ENCODE peak calls at places on chromosomes 7 and 10, in eight cellular contexts. F is T1000; L is AG09309; A is prostate gland; P is activated effector memory CD4-positive, alpha-beta T cell treated with anti-CD3 and anti-CD28 coated beads, Interleukin-2, amount 50 U/mL, for 16 hours; I is MCF 10A; W is NCI-H2171 treated with DMSO at 0.1 percent for 48 hours; Z is GM12864. G is an unnamed sample.

GRCh38 chr10:70053896-70054641 is 1.4 kb downstream of the MACROH2A2 start:
- DNase-seq in I (no peak), L (no peak), F (no peak), A (no peak), W (no peak), P (no peak), Z (no peak), G (no peak)

GRCh38 chr7:135714534-135715009 is 13.4 kb downstream of the SLC13A4 start:
- DNase-seq in P (no peak), W (no peak), F (peak), A (no peak), Z (no peak), L (peak), I (peak), G (no peak)

GRCh38 chr7:29099896-29100847 is 46.2 kb downstream of the CPVL start:
- DNase-seq in A (peak), L (no peak), P (no peak), I (no peak), W (no peak), F (no peak), Z (no peak), G (peak)

GRCh38 chr7:111517441-111518037 is 44.8 kb downstream of the IMMP2L start:
- DNase-seq in L (no peak), I (no peak), P (no peak), Z (no peak), F (no peak), W (no peak), A (no peak), G (no peak)

GRCh38 chr10:3749597-3750351 is 35.2 kb downstream of the KLF6 start:
- DNase-seq in I (peak), W (no peak), F (no peak), A (peak), P (no peak), Z (no peak), L (peak), G (peak)

GRCh38 chr7:141361479-141361878 is 189.7 kb upstream of the AGK start:
- DNase-seq in Z (no peak), P (no peak), I (no peak), L (no peak), A (no peak), W (no peak), F (no peak), G (no peak)

GRCh38 chr10:124093076-124093773 is at the start of gene CHST15:
- DNase-seq in Z (no peak), F (no peak), P (no peak), L (no peak), I (peak), A (peak), W (peak), G (no peak)

GRCh38 chr10:114575417-114576131 is 82.5 kb downstream of the ABLIM1 start:
- DNase-seq in W (no peak), L (no peak), A (peak), P (no peak), I (peak), Z (no peak), F (no peak), G (no peak)

GRCh38 chr10:124997791-124998623 is 56.1 kb downstream of the ZRANB1 start:
- DNase-seq in P (peak), A (no peak), Z (no peak), L (no peak), W (no peak), I (no peak), F (no peak), G (peak)

GRCh38 chr7:130458256-130458655 is 17.4 kb upstream of the CEP41 start:
- DNase-seq in Z (no peak), I (no peak), F (no peak), L (no peak), W (no peak), P (no peak), A (no peak), G (no peak)

GRCh38 chr7:132455306-132455705 is 121.0 kb downstream of the PLXNA4 start:
- DNase-seq in I (no peak), P (no peak), F (no peak), L (no peak), Z (no peak), W (peak), A (no peak), G (no peak)

GRCh38 chr7:134630890-134631289 is 15.8 kb upstream of the BPGM start:
- DNase-seq in L (no peak), I (no peak), P (no peak), F (no peak), A (no peak), Z (no peak), W (no peak), G (no peak)

GRCh38 chr7:101664893-101665471 is 35.9 kb upstream of the MYL10 start:
- DNase-seq in P (no peak), Z (no peak), L (no peak), A (no peak), W (no peak), F (no peak), I (no peak), G (no peak)

GRCh38 chr10:93565421-93565820 is 1.0 kb upstream of the FFAR4 start:
- DNase-seq in P (no peak), I (no peak), W (no peak), L (no peak), F (no peak), Z (no peak), A (no peak), G (no peak)

GRCh38 chr7:44637788-44638594 is 31.6 kb downstream of the OGDH start:
- DNase-seq in F (peak), P (peak), Z (peak), A (no peak), I (peak), W (no peak), L (peak), G (peak)

GRCh38 chr10:103105462-103105861 is 87.6 kb downstream of the NT5C2 start:
- DNase-seq in W (no peak), I (no peak), L (no peak), F (no peak), P (no peak), Z (no peak), A (no peak), G (no peak)